ENCODE peak calls at places on chromosomes 4 and X, in six cellular contexts. R is OCI-M1, V is iris pigment epithelial cell, Y is mesothelial cell of epicardium, E is AG08395, A is nucleus accumbens. D is an unnamed sample.

GRCh38 chr4:6720202-6720699 is 4.3 kb downstream of the BLOC1S4 start:
- DNase-seq in R (peak; percentile 83), V (peak; percentile 56), Y (peak; percentile 91), E (peak; percentile 90), A (peak; percentile 91), D (no peak)

GRCh38 chr4:56656346-56656643 is 24.8 kb downstream of the HOPX start:
- DNase-seq in R (no peak), V (no peak), Y (no peak), E (no peak), A (peak; percentile 59), D (no peak)

GRCh38 chr4:6824071-6824470 is 41.5 kb downstream of the KIAA0232 start:
- DNase-seq in R (no peak), V (no peak), Y (no peak), E (no peak), A (no peak), D (no peak)

GRCh38 chr4:132863619-132864018 is 285.5 kb upstream of the PCDH10 start:
- DNase-seq in R (no peak), V (no peak), Y (no peak), E (no peak), A (no peak), D (no peak)

GRCh38 chrX:3763111-3763510 is 49.7 kb upstream of the PRKX start:
- DNase-seq in R (no peak), V (no peak), Y (no peak), E (no peak), A (no peak), D (no peak)

GRCh38 chrX:24837966-24838365 is 144.2 kb downstream of the POLA1 start:
- DNase-seq in R (no peak), V (no peak), Y (no peak), E (no peak), A (no peak), D (no peak)

GRCh38 chrX:351736-352135 is 33.1 kb upstream of the GTPBP6 start:
- DNase-seq in R (no peak), V (no peak), Y (peak; percentile 5), E (no peak), A (no peak), D (no peak)

GRCh38 chr4:6001965-6002833 is 16.0 kb downstream of the C4orf50 start:
- DNase-seq in R (no peak), V (no peak), Y (no peak), E (no peak), A (no peak), D (no peak)

GRCh38 chr4:145788765-145789164 is 108.8 kb downstream of the C4orf51 start:
- DNase-seq in R (no peak), V (peak; percentile 25), Y (no peak), E (no peak), A (no peak), D (no peak)

GRCh38 chr4:142475663-142476062 is 370.4 kb downstream of the INPP4B start:
- DNase-seq in R (no peak), V (peak; percentile 60), Y (no peak), E (no peak), A (no peak), D (no peak)

GRCh38 chrX:16946971-16947562 is 609 bp downstream of the REPS2 start:
- DNase-seq in R (no peak), V (no peak), Y (no peak), E (no peak), A (peak; percentile 31), D (no peak)

GRCh38 chr4:13907255-13907751 is 279.8 kb upstream of the BOD1L1 start:
- DNase-seq in R (no peak), V (peak; percentile 98), Y (no peak), E (peak; percentile 88), A (no peak), D (peak; percentile 98)

GRCh38 chr4:40264995-40265909 is 68.4 kb downstream of the RHOH start:
- DNase-seq in R (peak; percentile 76), V (peak; percentile 38), Y (peak; percentile 24), E (no peak), A (no peak), D (no peak)

GRCh38 chr4:3657917-3658913 is 108.0 kb upstream of the ADRA2C start:
- DNase-seq in R (no peak), V (peak; percentile 88), Y (no peak), E (no peak), A (no peak), D (no peak)

GRCh38 chr4:138911903-138912713 is 103.5 kb upstream of the NOCT start:
- DNase-seq in R (no peak), V (no peak), Y (no peak), E (no peak), A (no peak), D (no peak)

GRCh38 chrX:115058276-115058675 is 40.9 kb upstream of the IL13RA2 start:
- DNase-seq in R (no peak), V (peak; percentile 89), Y (no peak), E (peak; percentile 70), A (no peak), D (peak; percentile 82)

GRCh38 chrX:26100421-26100920 is 37.7 kb upstream of the MAGEB18 start:
- DNase-seq in R (peak; percentile 29), V (peak; percentile 1), Y (no peak), E (no peak), A (no peak), D (no peak)

GRCh38 chrX:136767104-136767941 is 13.4 kb downstream of the ARHGEF6 start:
- DNase-seq in R (peak; percentile 68), V (peak; percentile 30), Y (peak; percentile 22), E (peak; percentile 51), A (peak; percentile 54), D (no peak)

GRCh38 chr4:6272863-6273660 is 3.4 kb downstream of the WFS1 start:
- DNase-seq in R (no peak), V (peak; percentile 84), Y (no peak), E (peak; percentile 82), A (no peak), D (peak; percentile 47)

GRCh38 chr4:87839309-87839946 is 6.7 kb downstream of the MEPE start:
- DNase-seq in R (peak; percentile 54), V (peak; percentile 61), Y (no peak), E (peak; percentile 62), A (peak; percentile 65), D (no peak)

GRCh38 chr4:139403457-139403856 is 50.5 kb upstream of the RAB33B start:
- DNase-seq in R (peak; percentile 44), V (no peak), Y (no peak), E (no peak), A (no peak), D (no peak)

GRCh38 chrX:131836161-131836560 is 186.9 kb upstream of the STK26 start:
- DNase-seq in R (no peak), V (no peak), Y (no peak), E (no peak), A (no peak), D (no peak)

GRCh38 chr4:184453402-184454160 is 20.8 kb downstream of the IRF2 start:
- DNase-seq in R (peak; percentile 74), V (peak; percentile 97), Y (no peak), E (peak; percentile 82), A (no peak), D (no peak)

GRCh38 chr4:81854406-81854805 is 382.7 kb upstream of the RASGEF1B start:
- DNase-seq in R (no peak), V (no peak), Y (no peak), E (no peak), A (no peak), D (no peak)

GRCh38 chr4:107060388-107060787 is 24.3 kb upstream of the DKK2 start:
- DNase-seq in R (no peak), V (peak; percentile 59), Y (no peak), E (no peak), A (no peak), D (no peak)

GRCh38 chr4:127778102-127778501 is 4.0 kb upstream of the HSPA4L start:
- DNase-seq in R (no peak), V (no peak), Y (no peak), E (no peak), A (no peak), D (no peak)

GRCh38 chr4:79913581-79913980 is 159.4 kb downstream of the ANTXR2 start:
- DNase-seq in R (peak; percentile 54), V (peak; percentile 85), Y (no peak), E (peak; percentile 43), A (no peak), D (peak; percentile 23)

GRCh38 chr4:152936446-152937279 is 540 bp downstream of the FHDC1 start:
- DNase-seq in R (peak; percentile 38), V (peak; percentile 39), Y (no peak), E (peak; percentile 36), A (peak; percentile 26), D (no peak)

GRCh38 chr4:54228064-54228527 is 997 bp upstream of the PDGFRA start:
- DNase-seq in R (peak; percentile 62), V (peak; percentile 84), Y (peak; percentile 76), E (peak; percentile 78), A (peak; percentile 71), D (no peak)

GRCh38 chr4:98260047-98260578 is 1.1 kb upstream of the RAP1GDS1 start:
- DNase-seq in R (peak; percentile 76), V (peak; percentile 32), Y (peak; percentile 17), E (peak; percentile 20), A (peak; percentile 67), D (no peak)

GRCh38 chr4:100895572-100896197 is 377.9 kb upstream of the EMCN start:
- DNase-seq in R (peak; percentile 79), V (peak; percentile 5), Y (no peak), E (peak; percentile 20), A (no peak), D (no peak)

GRCh38 chr4:176953021-176953420 is 160.3 kb upstream of the VEGFC start:
- DNase-seq in R (no peak), V (no peak), Y (no peak), E (peak; percentile 12), A (no peak), D (no peak)

GRCh38 chrX:114798902-114799301 is 215.0 kb downstream of the HTR2C start:
- DNase-seq in R (no peak), V (peak; percentile 41), Y (no peak), E (peak; percentile 7), A (no peak), D (no peak)